ENCODE peak calls at places on chromosomes 3 and 15, in five cellular contexts. X, B, C, S and V are unnamed samples.

GRCh38 chr3:193805448-193805847 is 212.4 kb downstream of the OPA1 start:
- DNase-seq in X (peak), B (no peak), C (peak), S (no peak), V (peak)

GRCh38 chr3:127848131-127849129 is 26.1 kb upstream of the MGLL start:
- DNase-seq in X (peak), B (no peak), C (no peak), S (peak), V (no peak)

GRCh38 chr15:40330368-40330836 is 6.9 kb downstream of the INAFM2 start:
- DNase-seq in X (no peak), B (no peak), C (no peak), S (no peak), V (no peak)

GRCh38 chr3:123089611-123090301 is 22.9 kb downstream of the PDIA5 start:
- DNase-seq in X (no peak), B (no peak), C (peak), S (no peak), V (no peak)

GRCh38 chr3:149186726-149187125 is 34.9 kb downstream of the CP start:
- DNase-seq in X (no peak), B (no peak), C (no peak), S (no peak), V (no peak)

GRCh38 chr15:41989573-41990242 is 17.4 kb upstream of the EHD4 start:
- DNase-seq in X (peak), B (peak), C (peak), S (peak), V (peak)

GRCh38 chr3:50316657-50317242 is 5.8 kb downstream of the HYAL2 start:
- DNase-seq in X (peak), B (peak), C (no peak), S (no peak), V (peak)

GRCh38 chr3:187616307-187616939 is 53.8 kb downstream of the SST start:
- DNase-seq in X (peak), B (peak), C (no peak), S (peak), V (peak)

GRCh38 chr3:157888040-157888439 is 218.2 kb downstream of the SHOX2 start:
- DNase-seq in X (no peak), B (no peak), C (no peak), S (no peak), V (no peak)

GRCh38 chr3:164401923-164402322 is 676.4 kb downstream of the SI start:
- DNase-seq in X (no peak), B (no peak), C (no peak), S (no peak), V (no peak)

GRCh38 chr3:117059054-117059989 is 349.7 kb downstream of the TUSC7 start:
- DNase-seq in X (peak), B (no peak), C (no peak), S (no peak), V (peak)

GRCh38 chr3:112755845-112756671 is 90.6 kb downstream of the CD200R1L start:
- DNase-seq in X (no peak), B (no peak), C (no peak), S (no peak), V (no peak)

DNA sequence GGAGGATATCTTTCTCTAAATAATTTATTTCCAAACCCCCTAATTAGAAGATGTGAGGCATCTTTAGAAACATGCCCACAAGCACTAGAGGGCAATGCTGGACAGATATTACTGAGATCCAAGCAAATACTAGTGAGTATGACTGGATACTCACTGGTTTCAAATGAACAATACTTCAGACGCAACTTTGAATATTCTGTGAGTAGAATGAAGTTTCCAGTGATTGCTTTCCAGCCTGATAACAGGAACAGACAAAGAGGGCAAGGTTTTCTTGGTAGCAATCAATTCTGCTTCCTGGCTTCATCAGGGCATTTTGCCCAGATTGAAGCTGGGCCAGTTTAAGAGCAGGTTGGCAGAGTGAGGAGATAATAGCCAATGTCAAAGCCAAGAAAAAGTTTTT is 442.6 kb upstream of the PDZRN3 start:
- DNase-seq in X (peak), B (no peak), C (no peak), S (peak), V (peak)
- TF ChIP-seq CTCF in X (no peak), B (peak), C (no peak), S (no peak), V (peak)

DNA sequence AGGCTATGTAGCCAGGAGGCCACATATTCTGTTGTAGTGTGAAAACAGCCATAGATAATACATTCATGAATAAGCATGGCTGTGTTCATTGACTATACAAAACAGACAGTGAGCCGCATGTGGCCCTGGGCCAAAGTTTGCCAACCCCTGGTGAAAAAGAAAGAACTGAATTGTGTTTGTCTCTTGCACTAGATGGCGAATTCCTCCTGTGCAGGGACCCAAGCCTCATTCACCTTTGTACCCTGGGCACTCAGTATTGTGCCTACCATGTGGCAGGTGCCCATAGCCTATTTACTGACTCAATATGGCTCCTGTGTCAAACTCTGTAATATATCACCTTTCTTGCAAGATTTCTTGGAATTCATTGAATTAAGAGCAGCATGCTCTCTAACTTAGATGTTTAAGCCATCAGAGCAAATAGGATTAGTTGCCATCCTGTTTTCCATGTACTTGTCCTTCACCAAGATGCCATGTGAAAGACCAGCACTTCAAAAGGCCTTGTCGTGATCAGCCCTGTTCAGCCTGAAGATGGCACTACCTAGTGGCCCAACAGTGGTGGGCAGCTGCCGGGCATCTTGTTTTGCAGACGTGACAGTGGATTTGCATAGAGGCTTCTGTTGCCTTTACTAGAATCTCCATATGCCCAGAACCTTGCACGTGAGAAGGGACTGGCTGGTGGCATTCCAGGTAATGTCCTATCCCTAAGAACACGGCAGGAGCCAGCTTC is 50.9 kb upstream of the CMTM7 start:
- DNase-seq in X (no peak), B (no peak), C (no peak), S (no peak), V (peak)
- TF ChIP-seq CTCF in X (peak), B (peak), C (no peak), S (peak), V (no peak)

DNA sequence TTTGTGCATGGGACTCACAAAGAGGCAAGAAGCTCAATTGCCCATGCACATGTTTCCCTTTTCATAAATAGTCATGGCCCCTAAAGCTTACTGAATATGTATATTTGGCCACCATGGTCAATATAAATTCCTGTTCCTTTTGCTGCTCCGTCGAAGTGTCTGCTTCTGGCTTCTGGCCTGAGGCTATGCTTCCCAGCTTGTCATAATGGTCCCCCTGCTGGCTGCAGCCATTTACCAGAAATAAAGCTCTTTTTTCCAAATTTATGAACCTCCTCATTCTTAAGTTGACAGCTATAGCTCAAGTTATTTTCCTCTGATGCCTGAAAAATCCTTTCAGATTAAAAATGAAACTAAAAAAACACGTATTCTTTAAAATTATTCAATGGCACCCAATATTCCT is 602.1 kb downstream of the VGLL3 start:
- DNase-seq in X (no peak), B (no peak), C (no peak), S (peak), V (peak)
- TF ChIP-seq CTCF in X (no peak), B (peak), C (no peak), S (peak), V (no peak)

GRCh38 chr3:12662593-12663310 is 1.2 kb downstream of the RAF1 start:
- DNase-seq in X (peak), B (no peak), C (peak), S (peak), V (peak)
- TF ChIP-seq CTCF in X (no peak), B (no peak), C (no peak), S (no peak), V (no peak)

GRCh38 chr3:191702121-191702520 is 241.2 kb downstream of the PYDC2 start:
- DNase-seq in X (no peak), B (no peak), C (no peak), S (no peak), V (no peak)
- TF ChIP-seq CTCF in X (no peak), B (peak), C (no peak), S (no peak), V (no peak)

GRCh38 chr3:192642651-192643050 is 84.7 kb downstream of the FGF12 start:
- DNase-seq in X (no peak), B (no peak), C (peak), S (no peak), V (no peak)
- TF ChIP-seq CTCF in X (no peak), B (no peak), C (no peak), S (no peak), V (no peak)

GRCh38 chr15:97960364-97961066 is at the start of gene ARRDC4:
- DNase-seq in X (peak), B (peak), C (peak), S (peak), V (peak)
- TF ChIP-seq CTCF in X (no peak), B (no peak), C (no peak), S (no peak), V (no peak)

GRCh38 chr15:25825215-25825614 is 37.9 kb downstream of the ATP10A start:
- DNase-seq in X (no peak), B (no peak), C (no peak), S (no peak), V (no peak)

GRCh38 chr15:25832158-25832557 is 31.0 kb downstream of the ATP10A start:
- DNase-seq in X (no peak), B (no peak), C (no peak), S (no peak), V (no peak)

GRCh38 chr15:25829075-25829474 is 34.1 kb downstream of the ATP10A start:
- DNase-seq in X (no peak), B (no peak), C (no peak), S (no peak), V (no peak)

DNA sequence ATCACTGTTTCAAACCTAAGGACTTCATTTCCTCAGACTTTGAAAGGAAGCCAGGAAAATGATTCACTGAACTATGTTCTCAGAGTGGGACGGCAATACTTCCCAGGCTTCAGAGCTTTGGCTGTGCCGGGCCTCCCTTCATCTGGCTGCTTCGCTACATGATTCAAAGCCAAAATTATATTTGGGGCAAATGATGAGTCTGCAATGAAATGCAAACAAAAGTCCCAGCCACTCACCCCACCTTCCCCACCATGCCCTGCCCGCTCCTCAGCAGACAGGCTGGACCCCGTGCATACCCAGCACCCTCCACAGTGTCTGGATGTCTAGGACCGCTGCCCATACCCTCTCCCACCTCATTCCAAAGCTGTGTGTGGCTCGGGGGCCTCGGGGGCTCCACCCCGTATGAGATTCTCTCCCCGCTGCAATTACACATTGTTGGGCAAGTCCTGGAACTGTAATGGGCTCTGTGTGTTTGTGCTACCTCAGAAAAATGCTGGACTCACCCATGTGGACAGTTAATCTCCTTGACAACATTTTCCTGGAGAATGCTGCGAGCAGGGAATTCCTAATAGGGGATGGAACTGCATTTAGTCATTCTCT is 32.2 kb downstream of the ATP10A start:
- DNase-seq in X (peak), B (no peak), C (no peak), S (no peak), V (peak)
- TF ChIP-seq CTCF in X (no peak), B (no peak), C (no peak), S (no peak), V (no peak)